ENCODE peak calls at places on chromosomes 3 and 15, in seven cellular contexts. S is activated B cell treated with CpG ODN at 0.5 μM for 24 hours; F is globus pallidus; R is activated CD4-positive, alpha-beta T cell treated with anti-CD3 and anti-CD28 coated beads, Interleukin-2, amount 10 ng/mL, durations not matched to agents 7 days and 5 days; J is activated naive CD4-positive, alpha-beta T cell; P is NCI-H524; E is stimulated activated CD8-positive, alpha-beta memory T cell treated with anti-CD3 and anti-CD28 coated beads, Interleukin-7, amount 100 ng/mL, for 48 hours. T is an unnamed sample.

GRCh38 chr15:70643783-70644125 is 119.6 kb downstream of the UACA start:
- DNase-seq in E (no peak), J (no peak), F (no peak), P (no peak), S (no peak), R (no peak), T (peak)

GRCh38 chr3:154954750-154955149 is 125.4 kb upstream of the MME start:
- DNase-seq in E (no peak), R (no peak), P (peak), J (no peak), S (no peak), F (no peak), T (peak)

GRCh38 chr3:94433811-94434210 is 370.9 kb downstream of the NSUN3 start:
- DNase-seq in J (no peak), E (no peak), R (no peak), F (no peak), S (no peak), P (no peak), T (no peak)

GRCh38 chr15:42050484-42051255 is 29.8 kb upstream of the PLA2G4E start:
- DNase-seq in E (no peak), P (peak), R (no peak), J (no peak), F (no peak), S (no peak), T (no peak)

GRCh38 chr3:66413151-66413751 is 87.6 kb downstream of the LRIG1 start:
- DNase-seq in R (no peak), E (no peak), P (no peak), F (no peak), S (no peak), J (no peak), T (peak)

GRCh38 chr15:68187559-68187958 is 17.6 kb downstream of the CALML4 start:
- DNase-seq in J (no peak), P (no peak), S (no peak), F (peak), E (no peak), R (no peak), T (peak)

GRCh38 chr15:72154316-72154715 is 36.1 kb downstream of the SENP8 start:
- DNase-seq in S (no peak), P (no peak), J (no peak), E (no peak), F (no peak), R (no peak), T (no peak)

GRCh38 chr3:128273841-128274573 is 120.7 kb downstream of the EEFSEC start:
- DNase-seq in P (no peak), E (no peak), J (no peak), S (no peak), R (no peak), F (no peak), T (no peak)

GRCh38 chr3:160677459-160677901 is 520 bp downstream of the ARL14 start:
- DNase-seq in S (no peak), R (no peak), F (no peak), J (no peak), E (no peak), P (no peak), T (no peak)

GRCh38 chr3:124601189-124601588 is 129.1 kb upstream of the UMPS start:
- DNase-seq in E (no peak), S (no peak), F (no peak), J (no peak), R (no peak), P (no peak), T (no peak)

GRCh38 chr3:77323616-77324015 is 283.7 kb downstream of the ROBO2 start:
- DNase-seq in R (no peak), S (no peak), J (no peak), P (no peak), E (no peak), F (no peak), T (no peak)

GRCh38 chr15:29066310-29066709 is 180.5 kb downstream of the APBA2 start:
- DNase-seq in R (no peak), P (no peak), F (no peak), J (no peak), E (no peak), S (no peak), T (no peak)

GRCh38 chr3:171257251-171258179 is 202.7 kb downstream of the TNIK start:
- DNase-seq in P (no peak), R (no peak), S (no peak), J (no peak), E (no peak), F (no peak), T (no peak)

GRCh38 chr15:38699633-38700230 is 135.1 kb upstream of the RASGRP1 start:
- DNase-seq in P (peak), F (peak), E (no peak), J (peak), S (no peak), R (peak), T (no peak)

GRCh38 chr15:29216955-29217354 is 52.7 kb downstream of the NSMCE3 start:
- DNase-seq in R (no peak), S (no peak), J (no peak), E (no peak), P (no peak), F (no peak), T (no peak)

GRCh38 chr15:62257991-62258390 is 92.9 kb upstream of the C2CD4B start:
- DNase-seq in E (no peak), P (no peak), F (no peak), S (no peak), J (no peak), R (no peak), T (no peak)

GRCh38 chr15:78265137-78265460 is 737 bp downstream of the DNAJA4 start:
- DNase-seq in J (no peak), F (no peak), E (no peak), R (no peak), S (no peak), P (no peak), T (no peak)

GRCh38 chr3:36178018-36178417 is 202.3 kb upstream of the STAC start:
- DNase-seq in R (no peak), J (no peak), S (no peak), E (no peak), F (no peak), P (no peak), T (no peak)

GRCh38 chr15:81189583-81190283 is 6.9 kb upstream of the IL16 start:
- DNase-seq in S (no peak), J (no peak), F (no peak), P (no peak), E (no peak), R (no peak), T (peak)

GRCh38 chr3:33074217-33075067 is 22.5 kb downstream of the GLB1 start:
- DNase-seq in S (peak), J (peak), R (peak), P (peak), F (peak), E (peak), T (peak)

GRCh38 chr3:183491109-183491922 is 62.9 kb upstream of the MCF2L2 start:
- DNase-seq in P (no peak), E (no peak), R (no peak), F (no peak), S (no peak), J (no peak), T (no peak)

GRCh38 chr3:119304201-119304713 is 10.1 kb downstream of the ARHGAP31 start:
- DNase-seq in E (no peak), P (peak), R (no peak), F (no peak), S (no peak), J (no peak), T (peak)

GRCh38 chr3:15055019-15055557 is 10.0 kb downstream of the MRPS25 start:
- DNase-seq in R (peak), J (no peak), E (peak), P (no peak), S (peak), F (no peak), T (peak)

GRCh38 chr3:90056633-90057032 is 949.2 kb downstream of the EPHA3 start:
- DNase-seq in F (no peak), E (no peak), R (no peak), P (no peak), J (no peak), S (no peak), T (peak)

GRCh38 chr3:188534633-188535032 is 380.7 kb downstream of the LPP start:
- DNase-seq in R (no peak), E (no peak), F (no peak), S (no peak), J (no peak), P (no peak), T (peak)

GRCh38 chr3:194212869-194213320 is 76.9 kb downstream of the HES1 start:
- DNase-seq in S (no peak), F (no peak), J (no peak), R (no peak), P (no peak), E (no peak), T (no peak)

GRCh38 chr3:37730383-37730782 is 131.3 kb upstream of the CTDSPL start:
- DNase-seq in R (no peak), J (no peak), S (no peak), E (no peak), P (no peak), F (no peak), T (no peak)

GRCh38 chr3:148707596-148708386 is 10.1 kb downstream of the AGTR1 start:
- DNase-seq in E (no peak), F (no peak), J (no peak), P (no peak), R (no peak), S (no peak), T (no peak)

GRCh38 chr15:43253431-43254403 is 13.0 kb downstream of the TGM5 start:
- DNase-seq in J (no peak), E (no peak), R (no peak), S (peak), P (no peak), F (no peak), T (peak)

GRCh38 chr3:125651246-125651645 is 55.9 kb upstream of the OSBPL11 start:
- DNase-seq in J (no peak), S (no peak), F (no peak), E (no peak), P (peak), R (no peak), T (no peak)

T was measured in osteoblast.